ENCODE peak calls at places on chromosomes 11 and 22, in four cellular contexts. I, O, Y and L are unnamed samples.

GRCh38 chr22:42452456-42452855 is 20.3 kb upstream of the NFAM1 start:
- DNase-seq in I (no peak), Y (no peak), O (no peak), L (no peak)

GRCh38 chr11:2917842-2918490 is 11.3 kb downstream of the PHLDA2 start:
- DNase-seq in Y (no peak), I (no peak), O (no peak), L (no peak)

GRCh38 chr11:110069158-110069737 is 23.9 kb upstream of the ZC3H12C start:
- DNase-seq in I (peak; percentile 69), Y (no peak), O (no peak), L (no peak)

GRCh38 chr11:14499178-14499559 is 442 bp downstream of the COPB1 start:
- DNase-seq in O (no peak), I (no peak), Y (peak; percentile 51), L (peak; percentile 46)

GRCh38 chr11:45067966-45068365 is 78.5 kb upstream of the PRDM11 start:
- DNase-seq in Y (no peak), O (no peak), I (no peak), L (no peak)

GRCh38 chr22:43273902-43274484 is 69.2 kb downstream of the SCUBE1 start:
- DNase-seq in O (no peak), I (peak; percentile 33), Y (peak; percentile 50), L (peak; percentile 33)

GRCh38 chr11:124481365-124482323 is 36.1 kb upstream of the OR8B8 start:
- DNase-seq in Y (no peak), O (no peak), I (peak; percentile 66), L (no peak)

GRCh38 chr22:48305726-48306235 is 1521.9 kb downstream of the BRD1 start:
- DNase-seq in I (no peak), O (no peak), Y (no peak), L (no peak)

GRCh38 chr11:65780770-65781151 is at the start of gene AP5B1:
- DNase-seq in Y (peak; percentile 74), O (no peak), I (peak; percentile 47), L (peak; percentile 79)

GRCh38 chr11:12801976-12802375 is 127.8 kb downstream of the TEAD1 start:
- DNase-seq in I (no peak), O (no peak), Y (no peak), L (no peak)